ENCODE peak calls at places on chromosome 10, in five cellular contexts. One of them, this sample, is unnamed.

GRCh38 chr10:13390604-13391522 is 42.8 kb upstream of the SEPHS1 start:
- DNase-seq in OCI-LY7: no peak
- DNase-seq in H54: no peak
- DNase-seq in activated CD8-positive, alpha-beta memory T cell treated with anti-CD3 and anti-CD28 coated beads for 48 hours: no peak
- DNase-seq in HCT116: no peak
- DNase-seq in this sample: peak

GRCh38 chr10:131065673-131066331 is 245.7 kb downstream of the TCERG1L start:
- DNase-seq in OCI-LY7: no peak
- DNase-seq in H54: no peak
- DNase-seq in activated CD8-positive, alpha-beta memory T cell treated with anti-CD3 and anti-CD28 coated beads for 48 hours: no peak
- DNase-seq in HCT116: no peak
- DNase-seq in this sample: no peak

GRCh38 chr10:42755591-42756093 is 27.0 kb upstream of the BMS1 start:
- DNase-seq in OCI-LY7: no peak
- DNase-seq in H54: no peak
- DNase-seq in activated CD8-positive, alpha-beta memory T cell treated with anti-CD3 and anti-CD28 coated beads for 48 hours: no peak
- DNase-seq in HCT116: no peak
- DNase-seq in this sample: no peak

GRCh38 chr10:15084502-15084922 is 4.1 kb downstream of the ACBD7 start:
- DNase-seq in OCI-LY7: no peak
- DNase-seq in H54: peak
- DNase-seq in activated CD8-positive, alpha-beta memory T cell treated with anti-CD3 and anti-CD28 coated beads for 48 hours: no peak
- DNase-seq in HCT116: peak
- DNase-seq in this sample: peak

GRCh38 chr10:130233426-130233825 is 97.2 kb downstream of the GLRX3 start:
- DNase-seq in OCI-LY7: no peak
- DNase-seq in H54: no peak
- DNase-seq in activated CD8-positive, alpha-beta memory T cell treated with anti-CD3 and anti-CD28 coated beads for 48 hours: no peak
- DNase-seq in HCT116: no peak
- DNase-seq in this sample: no peak

GRCh38 chr10:11891776-11892486 is 68.8 kb downstream of the PROSER2 start:
- DNase-seq in OCI-LY7: no peak
- DNase-seq in H54: no peak
- DNase-seq in activated CD8-positive, alpha-beta memory T cell treated with anti-CD3 and anti-CD28 coated beads for 48 hours: no peak
- DNase-seq in HCT116: no peak
- DNase-seq in this sample: no peak

GRCh38 chr10:75202321-75203096 is 8.1 kb upstream of the VDAC2 start:
- DNase-seq in OCI-LY7: no peak
- DNase-seq in H54: peak
- DNase-seq in activated CD8-positive, alpha-beta memory T cell treated with anti-CD3 and anti-CD28 coated beads for 48 hours: no peak
- DNase-seq in HCT116: no peak
- DNase-seq in this sample: no peak

GRCh38 chr10:127320176-127320575 is 123.8 kb upstream of the INSYN2A start:
- DNase-seq in OCI-LY7: no peak
- DNase-seq in H54: no peak
- DNase-seq in activated CD8-positive, alpha-beta memory T cell treated with anti-CD3 and anti-CD28 coated beads for 48 hours: no peak
- DNase-seq in HCT116: no peak
- DNase-seq in this sample: no peak

GRCh38 chr10:878333-878753 is 53.2 kb downstream of the LARP4B start:
- DNase-seq in OCI-LY7: no peak
- DNase-seq in H54: no peak
- DNase-seq in activated CD8-positive, alpha-beta memory T cell treated with anti-CD3 and anti-CD28 coated beads for 48 hours: no peak
- DNase-seq in HCT116: no peak
- DNase-seq in this sample: no peak

GRCh38 chr10:112562122-112562521 is 115.1 kb downstream of the VTI1A start:
- DNase-seq in OCI-LY7: no peak
- DNase-seq in H54: no peak
- DNase-seq in activated CD8-positive, alpha-beta memory T cell treated with anti-CD3 and anti-CD28 coated beads for 48 hours: no peak
- DNase-seq in HCT116: no peak
- DNase-seq in this sample: no peak

GRCh38 chr10:131812736-131813604 is 87.8 kb upstream of the PPP2R2D start:
- DNase-seq in OCI-LY7: no peak
- DNase-seq in H54: no peak
- DNase-seq in activated CD8-positive, alpha-beta memory T cell treated with anti-CD3 and anti-CD28 coated beads for 48 hours: no peak
- DNase-seq in HCT116: no peak
- DNase-seq in this sample: no peak

GRCh38 chr10:87930929-87931835 is 67.8 kb downstream of the PTEN start:
- DNase-seq in OCI-LY7: no peak
- DNase-seq in H54: no peak
- DNase-seq in activated CD8-positive, alpha-beta memory T cell treated with anti-CD3 and anti-CD28 coated beads for 48 hours: no peak
- DNase-seq in HCT116: no peak
- DNase-seq in this sample: peak

GRCh38 chr10:72274213-72274729 is 547 bp downstream of the DDIT4 start:
- DNase-seq in OCI-LY7: no peak
- DNase-seq in H54: no peak
- DNase-seq in activated CD8-positive, alpha-beta memory T cell treated with anti-CD3 and anti-CD28 coated beads for 48 hours: no peak
- DNase-seq in HCT116: no peak
- DNase-seq in this sample: no peak

GRCh38 chr10:102112210-102112817 is 7.9 kb downstream of the LDB1 start:
- DNase-seq in OCI-LY7: no peak
- DNase-seq in H54: no peak
- DNase-seq in activated CD8-positive, alpha-beta memory T cell treated with anti-CD3 and anti-CD28 coated beads for 48 hours: no peak
- DNase-seq in HCT116: no peak
- DNase-seq in this sample: no peak

GRCh38 chr10:78868456-78868855 is 200.3 kb upstream of the ZMIZ1 start:
- DNase-seq in OCI-LY7: no peak
- DNase-seq in H54: no peak
- DNase-seq in activated CD8-positive, alpha-beta memory T cell treated with anti-CD3 and anti-CD28 coated beads for 48 hours: no peak
- DNase-seq in HCT116: no peak
- DNase-seq in this sample: no peak

GRCh38 chr10:112990271-112990670 is 40.2 kb downstream of the TCF7L2 start:
- DNase-seq in OCI-LY7: no peak
- DNase-seq in H54: no peak
- DNase-seq in activated CD8-positive, alpha-beta memory T cell treated with anti-CD3 and anti-CD28 coated beads for 48 hours: no peak
- DNase-seq in HCT116: no peak
- DNase-seq in this sample: no peak

GRCh38 chr10:78852856-78853255 is 215.9 kb upstream of the ZMIZ1 start:
- DNase-seq in OCI-LY7: peak
- DNase-seq in H54: peak
- DNase-seq in activated CD8-positive, alpha-beta memory T cell treated with anti-CD3 and anti-CD28 coated beads for 48 hours: no peak
- DNase-seq in HCT116: peak
- DNase-seq in this sample: peak

GRCh38 chr10:91162050-91162494 is 58.4 kb upstream of the PCGF5 start:
- DNase-seq in OCI-LY7: no peak
- DNase-seq in H54: peak
- DNase-seq in activated CD8-positive, alpha-beta memory T cell treated with anti-CD3 and anti-CD28 coated beads for 48 hours: no peak
- DNase-seq in HCT116: no peak
- DNase-seq in this sample: peak

GRCh38 chr10:12549297-12549696 is 199.9 kb downstream of the CAMK1D start:
- DNase-seq in OCI-LY7: peak
- DNase-seq in H54: no peak
- DNase-seq in activated CD8-positive, alpha-beta memory T cell treated with anti-CD3 and anti-CD28 coated beads for 48 hours: no peak
- DNase-seq in HCT116: peak
- DNase-seq in this sample: peak

GRCh38 chr10:49398000-49398861 is 2.3 kb upstream of the DRGX start:
- DNase-seq in OCI-LY7: no peak
- DNase-seq in H54: no peak
- DNase-seq in activated CD8-positive, alpha-beta memory T cell treated with anti-CD3 and anti-CD28 coated beads for 48 hours: peak
- DNase-seq in HCT116: no peak
- DNase-seq in this sample: peak

GRCh38 chr10:9579110-9579705 is 1438.5 kb upstream of the CELF2 start:
- DNase-seq in OCI-LY7: no peak
- DNase-seq in H54: no peak
- DNase-seq in activated CD8-positive, alpha-beta memory T cell treated with anti-CD3 and anti-CD28 coated beads for 48 hours: no peak
- DNase-seq in HCT116: no peak
- DNase-seq in this sample: no peak

GRCh38 chr10:93745411-93746065 is 12.2 kb upstream of the LGI1 start:
- DNase-seq in OCI-LY7: peak
- DNase-seq in H54: peak
- DNase-seq in activated CD8-positive, alpha-beta memory T cell treated with anti-CD3 and anti-CD28 coated beads for 48 hours: no peak
- DNase-seq in HCT116: no peak
- DNase-seq in this sample: peak

GRCh38 chr10:42961156-42961589 is 115.7 kb upstream of the RET start:
- DNase-seq in OCI-LY7: no peak
- DNase-seq in H54: no peak
- DNase-seq in activated CD8-positive, alpha-beta memory T cell treated with anti-CD3 and anti-CD28 coated beads for 48 hours: no peak
- DNase-seq in HCT116: no peak
- DNase-seq in this sample: no peak

GRCh38 chr10:44071479-44071878 is 313.4 kb downstream of the CXCL12 start:
- DNase-seq in OCI-LY7: no peak
- DNase-seq in H54: no peak
- DNase-seq in activated CD8-positive, alpha-beta memory T cell treated with anti-CD3 and anti-CD28 coated beads for 48 hours: no peak
- DNase-seq in HCT116: no peak
- DNase-seq in this sample: no peak

GRCh38 chr10:71823356-71823755 is 27.7 kb downstream of the PSAP start:
- DNase-seq in OCI-LY7: no peak
- DNase-seq in H54: no peak
- DNase-seq in activated CD8-positive, alpha-beta memory T cell treated with anti-CD3 and anti-CD28 coated beads for 48 hours: no peak
- DNase-seq in HCT116: no peak
- DNase-seq in this sample: no peak

GRCh38 chr10:49360271-49361177 is 35.4 kb downstream of the DRGX start:
- DNase-seq in OCI-LY7: no peak
- DNase-seq in H54: no peak
- DNase-seq in activated CD8-positive, alpha-beta memory T cell treated with anti-CD3 and anti-CD28 coated beads for 48 hours: no peak
- DNase-seq in HCT116: no peak
- DNase-seq in this sample: no peak

GRCh38 chr10:102781921-102782542 is 38.3 kb downstream of the WBP1L start:
- DNase-seq in OCI-LY7: no peak
- DNase-seq in H54: peak
- DNase-seq in activated CD8-positive, alpha-beta memory T cell treated with anti-CD3 and anti-CD28 coated beads for 48 hours: no peak
- DNase-seq in HCT116: no peak
- DNase-seq in this sample: no peak

GRCh38 chr10:98326621-98327027 is 58.6 kb upstream of the LOXL4 start:
- DNase-seq in OCI-LY7: no peak
- DNase-seq in H54: no peak
- DNase-seq in activated CD8-positive, alpha-beta memory T cell treated with anti-CD3 and anti-CD28 coated beads for 48 hours: no peak
- DNase-seq in HCT116: no peak
- DNase-seq in this sample: no peak

GRCh38 chr10:86365346-86366032 is 1.1 kb downstream of the GRID1 start:
- DNase-seq in OCI-LY7: no peak
- DNase-seq in H54: no peak
- DNase-seq in activated CD8-positive, alpha-beta memory T cell treated with anti-CD3 and anti-CD28 coated beads for 48 hours: no peak
- DNase-seq in HCT116: no peak
- DNase-seq in this sample: no peak

GRCh38 chr10:131049051-131049450 is 262.5 kb downstream of the TCERG1L start:
- DNase-seq in OCI-LY7: no peak
- DNase-seq in H54: no peak
- DNase-seq in activated CD8-positive, alpha-beta memory T cell treated with anti-CD3 and anti-CD28 coated beads for 48 hours: no peak
- DNase-seq in HCT116: no peak
- DNase-seq in this sample: no peak

GRCh38 chr10:70509376-70509775 is 30.8 kb downstream of the PALD1 start:
- DNase-seq in OCI-LY7: no peak
- DNase-seq in H54: no peak
- DNase-seq in activated CD8-positive, alpha-beta memory T cell treated with anti-CD3 and anti-CD28 coated beads for 48 hours: no peak
- DNase-seq in HCT116: no peak
- DNase-seq in this sample: no peak

GRCh38 chr10:111560042-111560441 is 483.2 kb downstream of the ADRA2A start:
- DNase-seq in OCI-LY7: no peak
- DNase-seq in H54: no peak
- DNase-seq in activated CD8-positive, alpha-beta memory T cell treated with anti-CD3 and anti-CD28 coated beads for 48 hours: no peak
- DNase-seq in HCT116: no peak
- DNase-seq in this sample: no peak

GRCh38 chr10:76936182-76936581 is 701.4 kb downstream of the KCNMA1 start:
- DNase-seq in OCI-LY7: no peak
- DNase-seq in H54: no peak
- DNase-seq in activated CD8-positive, alpha-beta memory T cell treated with anti-CD3 and anti-CD28 coated beads for 48 hours: no peak
- DNase-seq in HCT116: no peak
- DNase-seq in this sample: no peak

GRCh38 chr10:81914736-81915510 is 39.9 kb downstream of the NRG3 start:
- DNase-seq in OCI-LY7: no peak
- DNase-seq in H54: no peak
- DNase-seq in activated CD8-positive, alpha-beta memory T cell treated with anti-CD3 and anti-CD28 coated beads for 48 hours: no peak
- DNase-seq in HCT116: no peak
- DNase-seq in this sample: no peak

GRCh38 chr10:651700-652099 is 37.8 kb downstream of the DIP2C start:
- DNase-seq in OCI-LY7: no peak
- DNase-seq in H54: no peak
- DNase-seq in activated CD8-positive, alpha-beta memory T cell treated with anti-CD3 and anti-CD28 coated beads for 48 hours: no peak
- DNase-seq in HCT116: no peak
- DNase-seq in this sample: no peak

GRCh38 chr10:114987995-114988394 is 50.0 kb downstream of the TRUB1 start:
- DNase-seq in OCI-LY7: no peak
- DNase-seq in H54: no peak
- DNase-seq in activated CD8-positive, alpha-beta memory T cell treated with anti-CD3 and anti-CD28 coated beads for 48 hours: no peak
- DNase-seq in HCT116: no peak
- DNase-seq in this sample: no peak

This sample was measured in GM12865.